ENCODE peak calls at places on chromosomes 3 and 15, in nine cellular contexts. F, R, H, M, V, Y, L, S and X are unnamed samples.
A peak's percentile ranks its signal among the peaks of the same experiment; 100 is the strongest.

GRCh38 chr3:47333907-47334306 is 46.9 kb upstream of the PTPN23 start:
- DNase-seq in Y (no peak), H (no peak), R (no peak), M (no peak), S (no peak), L (no peak), V (no peak), F (no peak), X (no peak)

GRCh38 chr3:24680214-24680967 is 185.7 kb upstream of the THRB start:
- DNase-seq in R (peak; percentile 5), S (no peak), Y (no peak), F (no peak), V (no peak), H (peak; percentile 42), M (peak; percentile 66), L (peak; percentile 37), X (peak; percentile 67)

GRCh38 chr15:100786901-100787566 is 92.6 kb upstream of the ALDH1A3 start:
- DNase-seq in L (no peak), Y (no peak), H (no peak), V (no peak), S (no peak), M (no peak), R (no peak), F (no peak), X (no peak)

GRCh38 chr3:141229132-141229531 is 2.5 kb upstream of the PXYLP1 start:
- DNase-seq in R (no peak), V (no peak), L (no peak), F (no peak), H (no peak), M (no peak), Y (no peak), S (no peak), X (no peak)

GRCh38 chr3:127771746-127772145 is 50.6 kb downstream of the MGLL start:
- DNase-seq in H (no peak), V (no peak), L (no peak), S (no peak), R (no peak), M (no peak), F (no peak), Y (no peak), X (no peak)

GRCh38 chr3:115272036-115272824 is 125.1 kb upstream of the ZBTB20 start:
- DNase-seq in R (no peak), L (peak; percentile 81), M (no peak), V (no peak), S (peak; percentile 76), Y (peak; percentile 12), F (no peak), H (peak; percentile 60), X (no peak)

GRCh38 chr3:32842987-32843386 is 25.2 kb downstream of the TRIM71 start:
- DNase-seq in M (no peak), R (no peak), L (no peak), H (no peak), F (no peak), Y (no peak), V (no peak), S (no peak), X (no peak)

GRCh38 chr15:97087337-97087736 is 756.8 kb downstream of the NR2F2 start:
- DNase-seq in R (no peak), Y (no peak), S (no peak), L (peak; percentile 9), H (peak; percentile 24), F (peak; percentile 1), V (no peak), M (no peak), X (no peak)

GRCh38 chr15:95286316-95286880 is 1044.1 kb upstream of the NR2F2 start:
- DNase-seq in S (no peak), L (peak; percentile 41), M (no peak), F (no peak), R (no peak), V (no peak), Y (no peak), H (no peak), X (no peak)

GRCh38 chr3:144462337-144462736 is 490.7 kb downstream of the DIPK2A start:
- DNase-seq in R (no peak), L (no peak), V (no peak), M (no peak), Y (no peak), S (no peak), H (no peak), F (no peak), X (no peak)

GRCh38 chr3:35492846-35493245 is 146.5 kb upstream of the ARPP21 start:
- DNase-seq in Y (no peak), F (no peak), R (no peak), S (no peak), V (no peak), L (no peak), H (no peak), M (no peak), X (no peak)

GRCh38 chr3:149657458-149657795 is 398 bp downstream of the WWTR1 start:
- DNase-seq in Y (peak; percentile 46), L (peak; percentile 70), H (peak; percentile 59), R (peak; percentile 16), F (peak; percentile 42), S (no peak), V (no peak), M (peak; percentile 33), X (peak; percentile 75)